ENCODE peak calls at places on chromosomes 1 and 21, in four cellular contexts. One of them, this sample, is unnamed.

GRCh38 chr21:38679531-38679930 is 126.2 kb upstream of the ETS2 start:
- DNase-seq in H1: no peak
- DNase-seq in K562: peak; percentile 16
- DNase-seq in GM12878: peak; percentile 9
- DNase-seq in this sample: no peak

GRCh38 chr1:109295712-109296415 is 10.9 kb downstream of the MYBPHL start:
- DNase-seq in H1: no peak
- DNase-seq in K562: no peak
- DNase-seq in GM12878: no peak
- DNase-seq in this sample: no peak

GRCh38 chr1:150194381-150195031 is 41.4 kb downstream of the ANP32E start:
- DNase-seq in H1: no peak
- DNase-seq in K562: no peak
- DNase-seq in GM12878: no peak
- DNase-seq in this sample: no peak

GRCh38 chr1:244545511-244545910 is 84.4 kb downstream of the CATSPERE start:
- DNase-seq in H1: no peak
- DNase-seq in K562: no peak
- DNase-seq in GM12878: no peak
- DNase-seq in this sample: no peak

GRCh38 chr1:42165511-42166210 is 1.1 kb upstream of the GUCA2A start:
- DNase-seq in H1: no peak
- DNase-seq in K562: no peak
- DNase-seq in GM12878: no peak
- DNase-seq in this sample: peak; percentile 76

GRCh38 chr1:205279986-205280385 is 41.6 kb downstream of the NUAK2 start:
- DNase-seq in H1: no peak
- DNase-seq in K562: no peak
- DNase-seq in GM12878: no peak
- DNase-seq in this sample: no peak

GRCh38 chr1:224170748-224171478 is 12.1 kb upstream of the DEGS1 start:
- DNase-seq in H1: no peak
- DNase-seq in K562: peak; percentile 31
- DNase-seq in GM12878: no peak
- DNase-seq in this sample: peak; percentile 23

GRCh38 chr1:2134604-2135307 is 59.8 kb downstream of the FAAP20 start:
- DNase-seq in H1: no peak
- DNase-seq in K562: no peak
- DNase-seq in GM12878: no peak
- DNase-seq in this sample: no peak

GRCh38 chr1:17167783-17168479 is 37.0 kb upstream of the PADI1 start:
- DNase-seq in H1: no peak
- DNase-seq in K562: no peak
- DNase-seq in GM12878: no peak
- DNase-seq in this sample: no peak

GRCh38 chr1:156608036-156608674 is 6.9 kb upstream of the GPATCH4 start:
- DNase-seq in H1: no peak
- DNase-seq in K562: peak; percentile 80
- DNase-seq in GM12878: peak; percentile 62
- DNase-seq in this sample: peak; percentile 65

GRCh38 chr1:230851291-230851691 is 17.0 kb downstream of the C1orf198 start:
- DNase-seq in H1: no peak
- DNase-seq in K562: no peak
- DNase-seq in GM12878: no peak
- DNase-seq in this sample: no peak

GRCh38 chr1:65896721-65897120 is 104.0 kb downstream of the PDE4B start:
- DNase-seq in H1: no peak
- DNase-seq in K562: no peak
- DNase-seq in GM12878: no peak
- DNase-seq in this sample: no peak

GRCh38 chr1:153790996-153791855 is 16.0 kb downstream of the SLC27A3 start:
- DNase-seq in H1: no peak
- DNase-seq in K562: peak; percentile 19
- DNase-seq in GM12878: peak; percentile 95
- DNase-seq in this sample: no peak

GRCh38 chr1:153790282-153790995 is 15.2 kb downstream of the SLC27A3 start:
- DNase-seq in H1: no peak
- DNase-seq in K562: no peak
- DNase-seq in GM12878: no peak
- DNase-seq in this sample: no peak

GRCh38 chr1:153791856-153792253 is 16.6 kb downstream of the SLC27A3 start:
- DNase-seq in H1: no peak
- DNase-seq in K562: no peak
- DNase-seq in GM12878: no peak
- DNase-seq in this sample: no peak

GRCh38 chr1:153792631-153793041 is 17.4 kb downstream of the SLC27A3 start:
- DNase-seq in H1: no peak
- DNase-seq in K562: no peak
- DNase-seq in GM12878: no peak
- DNase-seq in this sample: no peak

DNA sequence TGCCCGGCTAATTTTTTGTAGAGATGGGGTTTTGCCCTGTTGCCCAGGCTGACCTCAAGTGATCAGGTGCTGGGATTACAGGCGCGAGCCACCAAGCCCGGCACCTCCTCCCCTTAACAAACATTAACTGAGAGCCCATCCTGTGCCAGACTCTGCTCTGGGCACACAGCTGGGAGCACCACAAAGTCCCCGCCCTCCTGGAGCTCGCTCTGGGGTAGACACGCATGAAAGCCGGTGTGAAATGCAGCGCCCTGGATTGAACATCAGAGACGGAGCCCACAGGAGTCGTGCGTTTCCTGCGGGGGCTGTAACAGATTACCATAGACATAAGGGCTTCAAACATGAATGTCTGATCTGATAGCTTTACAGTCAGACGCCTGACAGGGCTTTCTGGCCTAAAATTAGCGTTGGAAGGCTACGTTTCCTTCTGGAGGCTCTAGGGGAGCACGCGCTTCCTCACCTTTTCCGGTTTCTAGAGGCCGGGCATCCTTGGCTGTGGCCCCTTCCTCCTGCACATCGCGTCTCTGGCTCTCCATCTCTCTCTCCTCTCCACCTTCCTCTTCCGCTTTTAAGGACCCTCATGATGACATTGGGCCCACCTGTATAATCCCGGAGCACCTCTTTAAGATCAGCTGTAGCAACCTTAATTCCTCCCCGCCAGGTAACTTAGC is 14.4 kb downstream of the SLC27A3 start:
- DNase-seq in H1: no peak
- DNase-seq in K562: peak; percentile 28
- DNase-seq in GM12878: no peak
- DNase-seq in this sample: no peak
- TF ChIP-seq RFX5 in H1: no peak
- TF ChIP-seq RFX5 in K562: no peak
- TF ChIP-seq RFX5 in GM12878: no peak
- TF ChIP-seq RFX5 in this sample: no peak

GRCh38 chr1:162033445-162033844 is 9.8 kb upstream of the OLFML2B start:
- DNase-seq in H1: no peak
- DNase-seq in K562: no peak
- DNase-seq in GM12878: no peak
- DNase-seq in this sample: no peak

GRCh38 chr1:162036156-162036555 is 12.5 kb upstream of the OLFML2B start:
- DNase-seq in H1: no peak
- DNase-seq in K562: no peak
- DNase-seq in GM12878: no peak
- DNase-seq in this sample: no peak

GRCh38 chr1:162030741-162031280 is 7.1 kb upstream of the OLFML2B start:
- DNase-seq in H1: no peak
- DNase-seq in K562: no peak
- DNase-seq in GM12878: no peak
- DNase-seq in this sample: no peak

GRCh38 chr1:162038624-162039023 is 15.0 kb upstream of the OLFML2B start:
- DNase-seq in H1: no peak
- DNase-seq in K562: no peak
- DNase-seq in GM12878: no peak
- DNase-seq in this sample: no peak

DNA sequence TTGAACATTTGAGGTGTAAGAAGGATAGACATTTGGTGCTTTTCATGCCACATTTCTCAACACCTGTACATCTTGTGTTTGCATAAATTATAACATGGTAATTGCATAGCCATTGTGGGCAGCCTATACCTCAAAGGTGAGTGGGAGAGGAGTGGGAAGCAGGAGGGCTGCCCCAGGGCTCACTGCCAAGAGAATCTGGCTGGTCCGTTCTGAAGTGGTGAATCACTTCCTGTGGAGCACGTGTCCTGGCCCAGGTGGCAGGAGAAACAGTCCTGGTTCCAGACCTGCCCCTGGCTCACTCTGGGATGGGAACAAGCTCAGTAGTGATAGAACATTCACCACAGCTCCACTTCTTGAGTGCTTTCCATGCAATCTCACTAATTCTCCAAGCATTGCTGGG is 11.6 kb upstream of the OLFML2B start:
- DNase-seq in H1: no peak
- DNase-seq in K562: no peak
- DNase-seq in GM12878: no peak
- DNase-seq in this sample: no peak
- TF ChIP-seq NRF1 in H1: no peak
- TF ChIP-seq NRF1 in K562: no peak
- TF ChIP-seq NRF1 in GM12878: no peak
- TF ChIP-seq NRF1 in this sample: no peak

DNA sequence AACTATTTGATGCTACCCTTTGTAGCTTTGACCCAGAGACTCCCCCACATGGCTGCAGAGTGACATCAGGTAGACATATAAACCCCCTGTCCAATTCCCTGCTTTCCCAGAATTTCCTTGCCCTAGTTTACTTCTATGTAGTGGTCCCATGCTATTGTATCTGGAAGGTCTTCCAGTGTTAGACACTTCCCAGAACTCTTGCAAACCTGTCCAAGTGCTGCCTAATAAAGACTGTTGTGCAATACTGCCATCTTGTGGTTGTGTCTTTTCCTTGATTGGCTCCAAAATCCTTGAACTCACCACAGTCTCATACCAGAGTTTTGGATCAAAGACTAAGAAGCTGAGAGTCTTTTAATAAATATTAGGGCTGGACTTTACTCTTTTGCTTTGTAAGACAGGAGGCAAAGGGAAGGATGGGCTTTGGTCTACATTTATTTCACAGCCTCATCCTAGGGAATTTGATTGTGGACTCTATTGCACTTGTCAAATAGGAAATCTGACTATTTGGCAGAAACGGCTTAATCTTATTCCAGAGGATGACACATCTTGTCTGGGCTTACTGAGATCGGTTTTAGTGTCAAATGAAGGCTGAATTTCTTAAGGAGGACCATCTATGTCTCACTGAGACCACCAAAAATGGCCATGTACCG is 169.9 kb downstream of the LRRC7 start:
- DNase-seq in H1: no peak
- DNase-seq in K562: peak; percentile 77
- DNase-seq in GM12878: peak; percentile 11
- DNase-seq in this sample: peak; percentile 9
- TF ChIP-seq RFX5 in H1: no peak
- TF ChIP-seq RFX5 in K562: no peak
- TF ChIP-seq RFX5 in GM12878: no peak
- TF ChIP-seq RFX5 in this sample: no peak

GRCh38 chr1:53686371-53687267 is 52.3 kb downstream of the GLIS1 start:
- DNase-seq in H1: no peak
- DNase-seq in K562: no peak
- DNase-seq in GM12878: no peak
- DNase-seq in this sample: no peak
- TF ChIP-seq NRF1 in H1: no peak
- TF ChIP-seq NRF1 in K562: no peak
- TF ChIP-seq NRF1 in GM12878: no peak
- TF ChIP-seq NRF1 in this sample: no peak

GRCh38 chr1:7334475-7335035 is 436.5 kb upstream of the VAMP3 start:
- DNase-seq in H1: no peak
- DNase-seq in K562: no peak
- DNase-seq in GM12878: no peak
- DNase-seq in this sample: peak; percentile 80

GRCh38 chr1:7331926-7332535 is 439.1 kb upstream of the VAMP3 start:
- DNase-seq in H1: no peak
- DNase-seq in K562: no peak
- DNase-seq in GM12878: no peak
- DNase-seq in this sample: no peak

GRCh38 chr1:7335224-7335879 is 435.7 kb upstream of the VAMP3 start:
- DNase-seq in H1: no peak
- DNase-seq in K562: no peak
- DNase-seq in GM12878: no peak
- DNase-seq in this sample: peak; percentile 47

GRCh38 chr1:7333576-7333975 is 437.5 kb upstream of the VAMP3 start:
- DNase-seq in H1: no peak
- DNase-seq in K562: no peak
- DNase-seq in GM12878: no peak
- DNase-seq in this sample: no peak

DNA sequence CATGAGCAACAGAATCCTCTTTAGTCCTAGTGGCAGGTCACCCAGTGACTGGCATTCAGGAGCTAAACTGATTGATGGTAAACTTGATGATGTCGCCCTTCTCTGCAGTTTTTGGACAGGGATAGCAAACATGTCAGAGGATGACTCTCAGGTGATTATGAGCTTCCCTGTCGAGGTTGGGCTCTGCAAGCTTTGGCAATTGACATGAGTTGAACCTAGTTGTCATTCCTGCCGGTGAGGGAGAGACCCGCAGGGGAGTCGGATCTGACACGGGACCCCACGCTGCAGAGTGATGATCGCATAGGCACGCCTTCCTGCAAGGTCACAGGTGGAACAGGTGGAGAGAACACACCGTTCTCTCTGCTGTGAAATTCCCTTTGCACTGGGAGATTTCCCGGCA is 438.0 kb upstream of the VAMP3 start:
- DNase-seq in H1: no peak
- DNase-seq in K562: no peak
- DNase-seq in GM12878: no peak
- DNase-seq in this sample: no peak
- TF ChIP-seq RFX5 in H1: no peak
- TF ChIP-seq RFX5 in K562: no peak
- TF ChIP-seq RFX5 in GM12878: no peak
- TF ChIP-seq RFX5 in this sample: no peak

This sample was measured in SK-N-SH.